ENCODE peak calls at places on chromosomes 16 and 17, in eight cellular contexts. K is A549, G is Peyer's patch, N is breast epithelium, V is GM12878, T is testis, Z is heart left ventricle, D is upper lobe of left lung. S is an unnamed sample.

GRCh38 chr16:35308674-35309073 is 1849.3 kb downstream of the TP53TG3F start:
- DNase-seq in K (no peak), G (no peak), N (no peak), V (no peak), T (no peak), Z (no peak), D (no peak), S (no peak)

GRCh38 chr17:9809409-9809808 is 12.5 kb downstream of the GSG1L2 start:
- DNase-seq in K (no peak), G (no peak), N (no peak), V (no peak), T (peak; percentile 71), Z (no peak), D (no peak), S (no peak)

GRCh38 chr17:31413871-31414589 is 22.6 kb downstream of the RAB11FIP4 start:
- DNase-seq in K (no peak), G (no peak), N (no peak), V (no peak), T (no peak), Z (no peak), D (no peak), S (no peak)

GRCh38 chr16:52251495-52251894 is 295.4 kb downstream of the TOX3 start:
- DNase-seq in K (no peak), G (no peak), N (no peak), V (no peak), T (no peak), Z (no peak), D (no peak), S (no peak)

GRCh38 chr16:82782715-82783251 is 156.0 kb downstream of the CDH13 start:
- DNase-seq in K (no peak), G (peak; percentile 59), N (no peak), V (no peak), T (no peak), Z (no peak), D (no peak), S (peak; percentile 75)

GRCh38 chr17:64974750-64975317 is 55.6 kb upstream of the LRRC37A3 start:
- DNase-seq in K (no peak), G (no peak), N (no peak), V (no peak), T (no peak), Z (no peak), D (no peak), S (no peak)

GRCh38 chr16:53668869-53669268 is 34.8 kb downstream of the RPGRIP1L start:
- DNase-seq in K (no peak), G (no peak), N (no peak), V (no peak), T (no peak), Z (no peak), D (no peak), S (no peak)

GRCh38 chr17:65487161-65487560 is 74.3 kb downstream of the AXIN2 start:
- DNase-seq in K (no peak), G (no peak), N (no peak), V (no peak), T (no peak), Z (no peak), D (no peak), S (no peak)

GRCh38 chr17:83196973-83197880 is 117.8 kb downstream of the METRNL start:
- DNase-seq in K (no peak), G (no peak), N (peak; percentile 15), V (no peak), T (peak; percentile 27), Z (peak; percentile 56), D (peak; percentile 37), S (peak; percentile 40)

GRCh38 chr17:73550561-73550960 is 93.7 kb downstream of the SDK2 start:
- DNase-seq in K (no peak), G (no peak), N (no peak), V (no peak), T (no peak), Z (no peak), D (no peak), S (no peak)

GRCh38 chr17:56679148-56679766 is 85.8 kb downstream of the NOG start:
- DNase-seq in K (peak; percentile 23), G (no peak), N (no peak), V (no peak), T (no peak), Z (no peak), D (no peak), S (no peak)

GRCh38 chr16:84144859-84145639 is at the start of the genes DNAAF1 and HSDL1:
- DNase-seq in K (peak; percentile 83), G (peak; percentile 95), N (peak; percentile 81), V (peak; percentile 32), T (peak; percentile 93), Z (peak; percentile 96), D (peak; percentile 100), S (peak; percentile 91)

GRCh38 chr17:7839890-7840260 is 5.9 kb downstream of the KDM6B start:
- DNase-seq in K (peak; percentile 80), G (no peak), N (no peak), V (no peak), T (no peak), Z (no peak), D (no peak), S (no peak)

GRCh38 chr17:7321466-7321865 is 6.3 kb upstream of the GPS2 start:
- DNase-seq in K (no peak), G (no peak), N (no peak), V (no peak), T (no peak), Z (no peak), D (peak; percentile 52), S (no peak)

GRCh38 chr16:55655709-55656694 is at the start of gene SLC6A2:
- DNase-seq in K (peak; percentile 39), G (peak; percentile 27), N (no peak), V (no peak), T (peak; percentile 42), Z (no peak), D (peak; percentile 83), S (no peak)
- H3K4me3 ChIP-seq in K (no peak within 1 kb of the TSS), G (peak within 1 kb of the TSS; percentile 6), N (peak within 1 kb of the TSS; percentile 41), V (no peak within 1 kb of the TSS), T (peak within 1 kb of the TSS; percentile 21), Z (peak within 1 kb of the TSS; percentile 30), D (peak within 1 kb of the TSS; percentile 8), S (no peak within 1 kb of the TSS)

GRCh38 chr16:71479420-71479819 is 9.7 kb downstream of the ZNF19 start:
- DNase-seq in K (peak; percentile 29), G (no peak), N (no peak), V (no peak), T (peak; percentile 45), Z (no peak), D (no peak), S (no peak)

GRCh38 chr16:71489122-71489521 is at the start of gene ZNF19:
- DNase-seq in K (no peak), G (no peak), N (no peak), V (no peak), T (peak; percentile 58), Z (no peak), D (peak; percentile 24), S (no peak)

GRCh38 chr16:71482569-71482968 is 6.6 kb downstream of the ZNF19 start:
- DNase-seq in K (no peak), G (no peak), N (no peak), V (no peak), T (no peak), Z (no peak), D (no peak), S (no peak)

GRCh38 chr16:71484006-71484893 is 4.9 kb downstream of the ZNF19 start:
- DNase-seq in K (peak; percentile 95), G (peak; percentile 95), N (peak; percentile 84), V (peak; percentile 82), T (peak; percentile 96), Z (peak; percentile 85), D (peak; percentile 93), S (peak; percentile 90)
- TF ChIP-seq POLR2A in K (peak; percentile 52), G (peak; percentile 66), N (peak; percentile 37), V (peak; percentile 86), T (no peak), Z (no peak), D (peak; percentile 37), S (peak; percentile 75)

GRCh38 chr16:86496929-86497381 is 13.4 kb upstream of the FOXF1 start:
- DNase-seq in K (no peak), G (no peak), N (no peak), V (no peak), T (no peak), Z (no peak), D (peak; percentile 75), S (no peak)

GRCh38 chr16:86499889-86500707 is 10.2 kb upstream of the FOXF1 start:
- DNase-seq in K (no peak), G (no peak), N (no peak), V (no peak), T (no peak), Z (peak; percentile 42), D (no peak), S (no peak)

GRCh38 chr16:86497551-86498021 is 12.7 kb upstream of the FOXF1 start:
- DNase-seq in K (no peak), G (no peak), N (no peak), V (no peak), T (no peak), Z (no peak), D (no peak), S (no peak)

GRCh38 chr16:86498155-86498651 is 12.1 kb upstream of the FOXF1 start:
- DNase-seq in K (no peak), G (no peak), N (no peak), V (no peak), T (no peak), Z (no peak), D (no peak), S (no peak)

DNA sequence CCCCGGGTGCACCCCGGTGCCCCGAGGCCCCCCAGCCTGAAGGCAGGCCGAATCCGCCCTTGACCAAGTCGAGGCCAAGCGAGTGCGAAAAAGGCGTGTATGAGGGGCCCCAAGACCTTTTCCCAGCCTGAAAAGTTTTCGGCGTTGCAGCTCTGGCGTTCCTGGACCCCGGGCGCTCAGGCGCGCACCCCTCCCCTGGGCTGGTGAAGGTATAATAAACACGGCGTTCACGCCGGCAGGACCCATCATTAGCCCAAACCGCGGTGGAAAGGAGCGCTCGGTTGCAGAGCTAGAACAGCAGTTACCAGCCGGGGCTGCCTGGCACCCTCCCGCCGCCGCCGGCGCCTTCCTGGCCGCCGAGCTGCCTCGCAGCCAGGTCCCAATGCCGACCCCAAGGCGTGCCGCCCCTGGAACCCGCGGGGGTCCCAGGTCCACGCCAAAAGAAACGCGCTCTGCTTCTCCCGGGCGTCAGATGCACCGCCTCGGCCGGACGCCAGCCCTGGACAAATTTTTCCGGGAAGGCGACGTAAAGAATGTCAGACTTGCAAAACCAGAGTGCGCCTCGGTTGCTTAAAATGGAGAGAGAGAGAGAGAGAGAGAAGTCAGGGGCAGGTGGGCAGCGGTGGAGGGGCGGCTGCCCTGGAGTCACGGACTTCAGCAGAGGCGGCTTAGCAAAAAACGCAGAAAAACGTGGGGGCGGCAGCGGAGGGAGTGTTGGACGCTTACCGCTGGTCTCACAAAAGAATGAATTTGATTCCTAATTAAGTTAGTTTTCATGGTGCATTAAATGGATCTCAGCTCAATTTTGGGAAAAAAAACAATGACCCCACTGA is 11.4 kb upstream of the FOXF1 start:
- DNase-seq in K (no peak), G (no peak), N (no peak), V (no peak), T (no peak), Z (peak; percentile 16), D (peak; percentile 82), S (no peak)
- H3K4me3 ChIP-seq in K (peak overlapping the region; percentile 17), G (peak overlapping the region; percentile 41), N (no peak overlapping the region), V (no peak overlapping the region), T (no peak overlapping the region), Z (no peak overlapping the region), D (peak overlapping the region; percentile 26), S (no peak overlapping the region)

DNA sequence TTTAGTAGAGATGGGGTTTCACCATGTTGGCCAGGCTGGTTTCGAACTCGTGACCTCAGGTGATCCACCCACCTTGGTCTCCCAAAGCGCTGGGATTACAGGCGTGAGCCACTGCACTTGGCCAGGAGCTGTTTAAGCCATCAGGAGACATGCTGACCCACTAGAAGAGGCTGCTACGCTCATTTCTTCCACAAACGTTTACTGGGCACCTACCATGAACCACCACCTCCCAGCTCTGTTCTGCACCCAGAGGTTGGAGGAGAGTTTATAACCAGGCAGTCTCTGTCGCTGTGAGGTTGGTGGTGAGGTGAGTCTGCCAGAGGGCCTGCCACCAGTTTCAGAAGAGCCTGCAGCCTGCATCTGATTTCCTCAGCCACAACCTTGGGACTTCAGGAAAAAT is 51.8 kb downstream of the SF3B3 start:
- DNase-seq in K (no peak), G (peak; percentile 34), N (no peak), V (no peak), T (peak; percentile 8), Z (no peak), D (no peak), S (no peak)
- TF ChIP-seq POLR2A in K (no peak), G (no peak), N (no peak), V (no peak), T (no peak), Z (no peak), D (no peak), S (no peak)